ENCODE peak calls at places on chromosomes 7 and 10, in ten cellular contexts. M is NCI-H1105 treated with DMSO at 0.1 percent for 48 hours, E is GM03348, F is iris pigment epithelial cell, V is skeletal muscle cell, Z is HTR-8/SVneo, Y is GM13976, C is foreskin melanocyte, K is NCI-H1092, R is MG63. P is an unnamed sample.

GRCh38 chr10:6250745-6251144 is 48.0 kb downstream of the PFKFB3 start:
- DNase-seq in K (no peak), F (no peak), V (no peak), E (no peak), M (no peak), C (no peak), R (no peak), Z (no peak), Y (no peak), P (no peak)

GRCh38 chr10:113241966-113242365 is 291.9 kb downstream of the TCF7L2 start:
- DNase-seq in F (no peak), M (no peak), E (no peak), Y (no peak), C (no peak), K (no peak), Z (no peak), V (no peak), R (no peak), P (no peak)

GRCh38 chr7:29332027-29332806 is 137.6 kb downstream of the CHN2 start:
- DNase-seq in Y (no peak), C (no peak), M (peak; percentile 98), K (peak; percentile 99), V (no peak), F (no peak), R (no peak), Z (no peak), E (no peak), P (no peak)

GRCh38 chr7:158239290-158239981 is 348.2 kb downstream of the PTPRN2 start:
- DNase-seq in R (no peak), E (no peak), F (peak; percentile 3), Z (no peak), C (no peak), K (peak; percentile 36), M (peak; percentile 64), V (no peak), Y (no peak), P (no peak)

GRCh38 chr10:132456881-132457280 is 59.9 kb downstream of the PWWP2B start:
- DNase-seq in F (no peak), Z (no peak), K (no peak), R (no peak), E (no peak), C (no peak), V (no peak), M (no peak), Y (no peak), P (no peak)

GRCh38 chr7:42606217-42606905 is 305.5 kb downstream of the C7orf25 start:
- DNase-seq in Z (no peak), E (peak; percentile 30), M (no peak), V (no peak), R (no peak), C (no peak), F (peak; percentile 26), K (no peak), Y (no peak), P (no peak)

GRCh38 chr7:85114342-85114741 is 72.5 kb downstream of the SEMA3D start:
- DNase-seq in M (no peak), C (no peak), V (no peak), E (no peak), Z (no peak), F (no peak), Y (no peak), K (no peak), R (no peak), P (no peak)

GRCh38 chr10:112904000-112904399 is 46.0 kb upstream of the TCF7L2 start:
- DNase-seq in V (no peak), F (peak; percentile 87), Z (no peak), E (no peak), R (no peak), K (no peak), C (no peak), Y (no peak), M (no peak), P (peak; percentile 46)

GRCh38 chr7:51243631-51244030 is 73.0 kb downstream of the COBL start:
- DNase-seq in M (no peak), C (no peak), Z (no peak), R (no peak), E (no peak), V (no peak), F (no peak), K (no peak), Y (no peak), P (no peak)

GRCh38 chr7:73841689-73842247 is 548 bp downstream of the METTL27 start:
- DNase-seq in C (no peak), R (no peak), E (no peak), V (no peak), F (no peak), Y (no peak), Z (no peak), M (no peak), K (no peak), P (no peak)